ENCODE peak calls at places on chromosome 18, in ten cellular contexts. One of them, this sample, is unnamed.

GRCh38 chr18:46833899-46834298 is 77.0 kb upstream of the ST8SIA5 start:
- DNase-seq in GM23338: no peak
- DNase-seq in central memory CD4-positive, alpha-beta T cell: no peak
- DNase-seq in NCI-H510A treated with DMSO at 0.1 percent for 48 hours: no peak
- DNase-seq in renal cortical epithelial cell: no peak
- DNase-seq in stimulated activated CD4-positive, alpha-beta T cell treated with anti-CD3 and anti-CD28 coated beads, Interleukin-15, amount 100 ng/mL, for 48 hours: no peak
- DNase-seq in osteocyte: no peak
- DNase-seq in A172: no peak
- DNase-seq in activated T-helper 9 cell treated with anti-CD3 and anti-CD28 coated beads, Interleukin-2, amount 50 U/mL, for 16 hours: no peak
- DNase-seq in neuronal stem cell: no peak
- DNase-seq in this sample: no peak

GRCh38 chr18:10145523-10145922 is 231.7 kb downstream of the VAPA start:
- DNase-seq in activated T-helper 9 cell treated with anti-CD3 and anti-CD28 coated beads, Interleukin-2, amount 50 U/mL, for 16 hours: no peak
- DNase-seq in neuronal stem cell: no peak
- DNase-seq in osteocyte: no peak
- DNase-seq in renal cortical epithelial cell: no peak
- DNase-seq in stimulated activated CD4-positive, alpha-beta T cell treated with anti-CD3 and anti-CD28 coated beads, Interleukin-15, amount 100 ng/mL, for 48 hours: no peak
- DNase-seq in central memory CD4-positive, alpha-beta T cell: no peak
- DNase-seq in A172: no peak
- DNase-seq in NCI-H510A treated with DMSO at 0.1 percent for 48 hours: no peak
- DNase-seq in GM23338: no peak
- DNase-seq in this sample: no peak

GRCh38 chr18:28584726-28585125 is 407.8 kb upstream of the CDH2 start:
- DNase-seq in GM23338: peak; percentile 81
- DNase-seq in NCI-H510A treated with DMSO at 0.1 percent for 48 hours: no peak
- DNase-seq in osteocyte: no peak
- DNase-seq in central memory CD4-positive, alpha-beta T cell: no peak
- DNase-seq in neuronal stem cell: peak; percentile 1
- DNase-seq in A172: peak; percentile 78
- DNase-seq in activated T-helper 9 cell treated with anti-CD3 and anti-CD28 coated beads, Interleukin-2, amount 50 U/mL, for 16 hours: no peak
- DNase-seq in stimulated activated CD4-positive, alpha-beta T cell treated with anti-CD3 and anti-CD28 coated beads, Interleukin-15, amount 100 ng/mL, for 48 hours: no peak
- DNase-seq in renal cortical epithelial cell: peak; percentile 82
- DNase-seq in this sample: no peak

GRCh38 chr18:79982736-79983135 is 5.6 kb downstream of the TXNL4A start:
- DNase-seq in central memory CD4-positive, alpha-beta T cell: no peak
- DNase-seq in renal cortical epithelial cell: no peak
- DNase-seq in A172: no peak
- DNase-seq in neuronal stem cell: no peak
- DNase-seq in activated T-helper 9 cell treated with anti-CD3 and anti-CD28 coated beads, Interleukin-2, amount 50 U/mL, for 16 hours: no peak
- DNase-seq in GM23338: no peak
- DNase-seq in NCI-H510A treated with DMSO at 0.1 percent for 48 hours: no peak
- DNase-seq in stimulated activated CD4-positive, alpha-beta T cell treated with anti-CD3 and anti-CD28 coated beads, Interleukin-15, amount 100 ng/mL, for 48 hours: no peak
- DNase-seq in osteocyte: no peak
- DNase-seq in this sample: no peak

GRCh38 chr18:73093687-73094250 is 226.0 kb upstream of the NETO1 start:
- DNase-seq in central memory CD4-positive, alpha-beta T cell: no peak
- DNase-seq in stimulated activated CD4-positive, alpha-beta T cell treated with anti-CD3 and anti-CD28 coated beads, Interleukin-15, amount 100 ng/mL, for 48 hours: no peak
- DNase-seq in GM23338: no peak
- DNase-seq in neuronal stem cell: no peak
- DNase-seq in activated T-helper 9 cell treated with anti-CD3 and anti-CD28 coated beads, Interleukin-2, amount 50 U/mL, for 16 hours: no peak
- DNase-seq in renal cortical epithelial cell: no peak
- DNase-seq in A172: no peak
- DNase-seq in osteocyte: no peak
- DNase-seq in NCI-H510A treated with DMSO at 0.1 percent for 48 hours: no peak
- DNase-seq in this sample: no peak

GRCh38 chr18:44959013-44959412 is 278.3 kb downstream of the SETBP1 start:
- DNase-seq in central memory CD4-positive, alpha-beta T cell: no peak
- DNase-seq in renal cortical epithelial cell: no peak
- DNase-seq in GM23338: no peak
- DNase-seq in neuronal stem cell: no peak
- DNase-seq in stimulated activated CD4-positive, alpha-beta T cell treated with anti-CD3 and anti-CD28 coated beads, Interleukin-15, amount 100 ng/mL, for 48 hours: no peak
- DNase-seq in activated T-helper 9 cell treated with anti-CD3 and anti-CD28 coated beads, Interleukin-2, amount 50 U/mL, for 16 hours: no peak
- DNase-seq in A172: no peak
- DNase-seq in NCI-H510A treated with DMSO at 0.1 percent for 48 hours: no peak
- DNase-seq in osteocyte: no peak
- DNase-seq in this sample: no peak

GRCh38 chr18:47260138-47260923 is 8.9 kb upstream of the SKOR2 start:
- DNase-seq in renal cortical epithelial cell: peak; percentile 20
- DNase-seq in NCI-H510A treated with DMSO at 0.1 percent for 48 hours: no peak
- DNase-seq in GM23338: peak; percentile 94
- DNase-seq in neuronal stem cell: peak; percentile 83
- DNase-seq in activated T-helper 9 cell treated with anti-CD3 and anti-CD28 coated beads, Interleukin-2, amount 50 U/mL, for 16 hours: no peak
- DNase-seq in A172: no peak
- DNase-seq in stimulated activated CD4-positive, alpha-beta T cell treated with anti-CD3 and anti-CD28 coated beads, Interleukin-15, amount 100 ng/mL, for 48 hours: peak; percentile 28
- DNase-seq in central memory CD4-positive, alpha-beta T cell: no peak
- DNase-seq in osteocyte: no peak
- DNase-seq in this sample: no peak

GRCh38 chr18:57095884-57096283 is 51.0 kb upstream of the BOD1L2 start:
- DNase-seq in renal cortical epithelial cell: no peak
- DNase-seq in activated T-helper 9 cell treated with anti-CD3 and anti-CD28 coated beads, Interleukin-2, amount 50 U/mL, for 16 hours: no peak
- DNase-seq in osteocyte: no peak
- DNase-seq in stimulated activated CD4-positive, alpha-beta T cell treated with anti-CD3 and anti-CD28 coated beads, Interleukin-15, amount 100 ng/mL, for 48 hours: no peak
- DNase-seq in GM23338: peak; percentile 24
- DNase-seq in neuronal stem cell: no peak
- DNase-seq in central memory CD4-positive, alpha-beta T cell: no peak
- DNase-seq in A172: peak; percentile 5
- DNase-seq in NCI-H510A treated with DMSO at 0.1 percent for 48 hours: no peak
- DNase-seq in this sample: no peak

GRCh38 chr18:11040823-11041712 is 108.3 kb downstream of the PIEZO2 start:
- DNase-seq in stimulated activated CD4-positive, alpha-beta T cell treated with anti-CD3 and anti-CD28 coated beads, Interleukin-15, amount 100 ng/mL, for 48 hours: no peak
- DNase-seq in GM23338: peak; percentile 83
- DNase-seq in renal cortical epithelial cell: peak; percentile 27
- DNase-seq in NCI-H510A treated with DMSO at 0.1 percent for 48 hours: peak; percentile 32
- DNase-seq in neuronal stem cell: peak; percentile 54
- DNase-seq in A172: peak; percentile 53
- DNase-seq in osteocyte: no peak
- DNase-seq in central memory CD4-positive, alpha-beta T cell: no peak
- DNase-seq in activated T-helper 9 cell treated with anti-CD3 and anti-CD28 coated beads, Interleukin-2, amount 50 U/mL, for 16 hours: no peak
- DNase-seq in this sample: no peak

GRCh38 chr18:13910986-13911385 is 4.3 kb downstream of the MC2R start:
- DNase-seq in central memory CD4-positive, alpha-beta T cell: no peak
- DNase-seq in A172: no peak
- DNase-seq in NCI-H510A treated with DMSO at 0.1 percent for 48 hours: no peak
- DNase-seq in renal cortical epithelial cell: no peak
- DNase-seq in activated T-helper 9 cell treated with anti-CD3 and anti-CD28 coated beads, Interleukin-2, amount 50 U/mL, for 16 hours: no peak
- DNase-seq in stimulated activated CD4-positive, alpha-beta T cell treated with anti-CD3 and anti-CD28 coated beads, Interleukin-15, amount 100 ng/mL, for 48 hours: no peak
- DNase-seq in GM23338: no peak
- DNase-seq in neuronal stem cell: no peak
- DNase-seq in osteocyte: no peak
- DNase-seq in this sample: no peak

GRCh38 chr18:48475635-48476549 is 62.9 kb upstream of the CTIF start:
- DNase-seq in neuronal stem cell: peak; percentile 55
- DNase-seq in NCI-H510A treated with DMSO at 0.1 percent for 48 hours: peak; percentile 63
- DNase-seq in osteocyte: peak; percentile 85
- DNase-seq in GM23338: peak; percentile 88
- DNase-seq in activated T-helper 9 cell treated with anti-CD3 and anti-CD28 coated beads, Interleukin-2, amount 50 U/mL, for 16 hours: no peak
- DNase-seq in renal cortical epithelial cell: peak; percentile 74
- DNase-seq in stimulated activated CD4-positive, alpha-beta T cell treated with anti-CD3 and anti-CD28 coated beads, Interleukin-15, amount 100 ng/mL, for 48 hours: no peak
- DNase-seq in central memory CD4-positive, alpha-beta T cell: peak; percentile 29
- DNase-seq in A172: peak; percentile 51
- DNase-seq in this sample: peak; percentile 52

GRCh38 chr18:41906528-41907256 is 48.3 kb upstream of the PIK3C3 start:
- DNase-seq in osteocyte: no peak
- DNase-seq in central memory CD4-positive, alpha-beta T cell: peak; percentile 67
- DNase-seq in GM23338: peak; percentile 67
- DNase-seq in neuronal stem cell: peak; percentile 30
- DNase-seq in activated T-helper 9 cell treated with anti-CD3 and anti-CD28 coated beads, Interleukin-2, amount 50 U/mL, for 16 hours: no peak
- DNase-seq in renal cortical epithelial cell: peak; percentile 71
- DNase-seq in NCI-H510A treated with DMSO at 0.1 percent for 48 hours: peak; percentile 81
- DNase-seq in stimulated activated CD4-positive, alpha-beta T cell treated with anti-CD3 and anti-CD28 coated beads, Interleukin-15, amount 100 ng/mL, for 48 hours: peak; percentile 15
- DNase-seq in A172: peak; percentile 63
- DNase-seq in this sample: no peak

GRCh38 chr18:58942486-58942885 is 77.8 kb downstream of the ZNF532 start:
- DNase-seq in renal cortical epithelial cell: peak; percentile 80
- DNase-seq in A172: peak; percentile 17
- DNase-seq in stimulated activated CD4-positive, alpha-beta T cell treated with anti-CD3 and anti-CD28 coated beads, Interleukin-15, amount 100 ng/mL, for 48 hours: no peak
- DNase-seq in neuronal stem cell: no peak
- DNase-seq in activated T-helper 9 cell treated with anti-CD3 and anti-CD28 coated beads, Interleukin-2, amount 50 U/mL, for 16 hours: no peak
- DNase-seq in osteocyte: no peak
- DNase-seq in NCI-H510A treated with DMSO at 0.1 percent for 48 hours: no peak
- DNase-seq in GM23338: no peak
- DNase-seq in central memory CD4-positive, alpha-beta T cell: no peak
- DNase-seq in this sample: no peak

GRCh38 chr18:51051105-51051712 is 21.2 kb downstream of the SMAD4 start:
- DNase-seq in renal cortical epithelial cell: peak; percentile 61
- DNase-seq in GM23338: peak; percentile 90
- DNase-seq in central memory CD4-positive, alpha-beta T cell: peak; percentile 56
- DNase-seq in neuronal stem cell: peak; percentile 36
- DNase-seq in activated T-helper 9 cell treated with anti-CD3 and anti-CD28 coated beads, Interleukin-2, amount 50 U/mL, for 16 hours: no peak
- DNase-seq in stimulated activated CD4-positive, alpha-beta T cell treated with anti-CD3 and anti-CD28 coated beads, Interleukin-15, amount 100 ng/mL, for 48 hours: no peak
- DNase-seq in A172: peak; percentile 20
- DNase-seq in NCI-H510A treated with DMSO at 0.1 percent for 48 hours: no peak
- DNase-seq in osteocyte: no peak
- DNase-seq in this sample: no peak

GRCh38 chr18:77062518-77063003 is 70.0 kb downstream of the MBP start:
- DNase-seq in central memory CD4-positive, alpha-beta T cell: peak; percentile 92
- DNase-seq in activated T-helper 9 cell treated with anti-CD3 and anti-CD28 coated beads, Interleukin-2, amount 50 U/mL, for 16 hours: no peak
- DNase-seq in stimulated activated CD4-positive, alpha-beta T cell treated with anti-CD3 and anti-CD28 coated beads, Interleukin-15, amount 100 ng/mL, for 48 hours: peak; percentile 44
- DNase-seq in GM23338: no peak
- DNase-seq in A172: peak; percentile 69
- DNase-seq in renal cortical epithelial cell: no peak
- DNase-seq in osteocyte: no peak
- DNase-seq in neuronal stem cell: no peak
- DNase-seq in NCI-H510A treated with DMSO at 0.1 percent for 48 hours: peak; percentile 37
- DNase-seq in this sample: no peak

GRCh38 chr18:47717257-47717656 is 213.2 kb downstream of the SMAD2 start:
- DNase-seq in activated T-helper 9 cell treated with anti-CD3 and anti-CD28 coated beads, Interleukin-2, amount 50 U/mL, for 16 hours: no peak
- DNase-seq in renal cortical epithelial cell: no peak
- DNase-seq in stimulated activated CD4-positive, alpha-beta T cell treated with anti-CD3 and anti-CD28 coated beads, Interleukin-15, amount 100 ng/mL, for 48 hours: no peak
- DNase-seq in GM23338: no peak
- DNase-seq in neuronal stem cell: no peak
- DNase-seq in NCI-H510A treated with DMSO at 0.1 percent for 48 hours: no peak
- DNase-seq in central memory CD4-positive, alpha-beta T cell: no peak
- DNase-seq in osteocyte: no peak
- DNase-seq in A172: no peak
- DNase-seq in this sample: no peak

GRCh38 chr18:35432565-35433001 is 55.4 kb upstream of the ZNF396 start:
- DNase-seq in NCI-H510A treated with DMSO at 0.1 percent for 48 hours: no peak
- DNase-seq in osteocyte: no peak
- DNase-seq in stimulated activated CD4-positive, alpha-beta T cell treated with anti-CD3 and anti-CD28 coated beads, Interleukin-15, amount 100 ng/mL, for 48 hours: no peak
- DNase-seq in A172: no peak
- DNase-seq in neuronal stem cell: no peak
- DNase-seq in GM23338: no peak
- DNase-seq in central memory CD4-positive, alpha-beta T cell: no peak
- DNase-seq in renal cortical epithelial cell: no peak
- DNase-seq in activated T-helper 9 cell treated with anti-CD3 and anti-CD28 coated beads, Interleukin-2, amount 50 U/mL, for 16 hours: no peak
- DNase-seq in this sample: no peak

GRCh38 chr18:5601188-5601624 is 57.4 kb upstream of the EPB41L3 start:
- DNase-seq in neuronal stem cell: no peak
- DNase-seq in activated T-helper 9 cell treated with anti-CD3 and anti-CD28 coated beads, Interleukin-2, amount 50 U/mL, for 16 hours: no peak
- DNase-seq in stimulated activated CD4-positive, alpha-beta T cell treated with anti-CD3 and anti-CD28 coated beads, Interleukin-15, amount 100 ng/mL, for 48 hours: no peak
- DNase-seq in osteocyte: no peak
- DNase-seq in GM23338: no peak
- DNase-seq in NCI-H510A treated with DMSO at 0.1 percent for 48 hours: no peak
- DNase-seq in central memory CD4-positive, alpha-beta T cell: no peak
- DNase-seq in renal cortical epithelial cell: peak; percentile 25
- DNase-seq in A172: no peak
- DNase-seq in this sample: no peak

GRCh38 chr18:58398648-58399398 is 230.1 kb downstream of the ALPK2 start:
- DNase-seq in stimulated activated CD4-positive, alpha-beta T cell treated with anti-CD3 and anti-CD28 coated beads, Interleukin-15, amount 100 ng/mL, for 48 hours: no peak
- DNase-seq in activated T-helper 9 cell treated with anti-CD3 and anti-CD28 coated beads, Interleukin-2, amount 50 U/mL, for 16 hours: no peak
- DNase-seq in central memory CD4-positive, alpha-beta T cell: no peak
- DNase-seq in GM23338: no peak
- DNase-seq in NCI-H510A treated with DMSO at 0.1 percent for 48 hours: no peak
- DNase-seq in neuronal stem cell: no peak
- DNase-seq in renal cortical epithelial cell: no peak
- DNase-seq in A172: no peak
- DNase-seq in osteocyte: no peak
- DNase-seq in this sample: no peak

GRCh38 chr18:75544496-75544895 is 117.0 kb upstream of the SMIM21 start:
- DNase-seq in osteocyte: no peak
- DNase-seq in stimulated activated CD4-positive, alpha-beta T cell treated with anti-CD3 and anti-CD28 coated beads, Interleukin-15, amount 100 ng/mL, for 48 hours: no peak
- DNase-seq in NCI-H510A treated with DMSO at 0.1 percent for 48 hours: no peak
- DNase-seq in GM23338: no peak
- DNase-seq in renal cortical epithelial cell: no peak
- DNase-seq in central memory CD4-positive, alpha-beta T cell: no peak
- DNase-seq in activated T-helper 9 cell treated with anti-CD3 and anti-CD28 coated beads, Interleukin-2, amount 50 U/mL, for 16 hours: no peak
- DNase-seq in A172: peak; percentile 61
- DNase-seq in neuronal stem cell: no peak
- DNase-seq in this sample: no peak

GRCh38 chr18:5892772-5893431 is 2.4 kb downstream of the TMEM200C start:
- DNase-seq in osteocyte: no peak
- DNase-seq in NCI-H510A treated with DMSO at 0.1 percent for 48 hours: no peak
- DNase-seq in neuronal stem cell: no peak
- DNase-seq in activated T-helper 9 cell treated with anti-CD3 and anti-CD28 coated beads, Interleukin-2, amount 50 U/mL, for 16 hours: no peak
- DNase-seq in A172: no peak
- DNase-seq in stimulated activated CD4-positive, alpha-beta T cell treated with anti-CD3 and anti-CD28 coated beads, Interleukin-15, amount 100 ng/mL, for 48 hours: no peak
- DNase-seq in GM23338: no peak
- DNase-seq in central memory CD4-positive, alpha-beta T cell: no peak
- DNase-seq in renal cortical epithelial cell: no peak
- DNase-seq in this sample: no peak

GRCh38 chr18:4299395-4299794 is 155.7 kb downstream of the DLGAP1 start:
- DNase-seq in stimulated activated CD4-positive, alpha-beta T cell treated with anti-CD3 and anti-CD28 coated beads, Interleukin-15, amount 100 ng/mL, for 48 hours: no peak
- DNase-seq in A172: no peak
- DNase-seq in GM23338: no peak
- DNase-seq in NCI-H510A treated with DMSO at 0.1 percent for 48 hours: no peak
- DNase-seq in osteocyte: no peak
- DNase-seq in neuronal stem cell: no peak
- DNase-seq in central memory CD4-positive, alpha-beta T cell: no peak
- DNase-seq in renal cortical epithelial cell: no peak
- DNase-seq in activated T-helper 9 cell treated with anti-CD3 and anti-CD28 coated beads, Interleukin-2, amount 50 U/mL, for 16 hours: no peak
- DNase-seq in this sample: no peak

GRCh38 chr18:9642799-9643445 is 28.6 kb upstream of the PPP4R1 start:
- DNase-seq in central memory CD4-positive, alpha-beta T cell: no peak
- DNase-seq in GM23338: peak; percentile 56
- DNase-seq in stimulated activated CD4-positive, alpha-beta T cell treated with anti-CD3 and anti-CD28 coated beads, Interleukin-15, amount 100 ng/mL, for 48 hours: no peak
- DNase-seq in neuronal stem cell: no peak
- DNase-seq in A172: peak; percentile 46
- DNase-seq in renal cortical epithelial cell: peak; percentile 25
- DNase-seq in NCI-H510A treated with DMSO at 0.1 percent for 48 hours: no peak
- DNase-seq in osteocyte: peak; percentile 88
- DNase-seq in activated T-helper 9 cell treated with anti-CD3 and anti-CD28 coated beads, Interleukin-2, amount 50 U/mL, for 16 hours: no peak
- DNase-seq in this sample: no peak

GRCh38 chr18:9575558-9575957 is 38.8 kb downstream of the PPP4R1 start:
- DNase-seq in NCI-H510A treated with DMSO at 0.1 percent for 48 hours: peak; percentile 89
- DNase-seq in osteocyte: peak; percentile 90
- DNase-seq in central memory CD4-positive, alpha-beta T cell: no peak
- DNase-seq in stimulated activated CD4-positive, alpha-beta T cell treated with anti-CD3 and anti-CD28 coated beads, Interleukin-15, amount 100 ng/mL, for 48 hours: no peak
- DNase-seq in neuronal stem cell: peak; percentile 39
- DNase-seq in activated T-helper 9 cell treated with anti-CD3 and anti-CD28 coated beads, Interleukin-2, amount 50 U/mL, for 16 hours: no peak
- DNase-seq in GM23338: peak; percentile 83
- DNase-seq in renal cortical epithelial cell: peak; percentile 97
- DNase-seq in A172: peak; percentile 89
- DNase-seq in this sample: peak; percentile 70

GRCh38 chr18:23887493-23887892 is 127.1 kb upstream of the TTC39C start:
- DNase-seq in GM23338: no peak
- DNase-seq in neuronal stem cell: no peak
- DNase-seq in NCI-H510A treated with DMSO at 0.1 percent for 48 hours: peak; percentile 62
- DNase-seq in activated T-helper 9 cell treated with anti-CD3 and anti-CD28 coated beads, Interleukin-2, amount 50 U/mL, for 16 hours: no peak
- DNase-seq in osteocyte: no peak
- DNase-seq in A172: no peak
- DNase-seq in stimulated activated CD4-positive, alpha-beta T cell treated with anti-CD3 and anti-CD28 coated beads, Interleukin-15, amount 100 ng/mL, for 48 hours: no peak
- DNase-seq in renal cortical epithelial cell: no peak
- DNase-seq in central memory CD4-positive, alpha-beta T cell: no peak
- DNase-seq in this sample: no peak

GRCh38 chr18:492451-492850 is 8.1 kb downstream of the COLEC12 start:
- DNase-seq in A172: no peak
- DNase-seq in neuronal stem cell: no peak
- DNase-seq in activated T-helper 9 cell treated with anti-CD3 and anti-CD28 coated beads, Interleukin-2, amount 50 U/mL, for 16 hours: no peak
- DNase-seq in GM23338: no peak
- DNase-seq in renal cortical epithelial cell: no peak
- DNase-seq in NCI-H510A treated with DMSO at 0.1 percent for 48 hours: no peak
- DNase-seq in stimulated activated CD4-positive, alpha-beta T cell treated with anti-CD3 and anti-CD28 coated beads, Interleukin-15, amount 100 ng/mL, for 48 hours: no peak
- DNase-seq in central memory CD4-positive, alpha-beta T cell: no peak
- DNase-seq in osteocyte: no peak
- DNase-seq in this sample: no peak

GRCh38 chr18:36297419-36298112 is at the start of gene FHOD3:
- DNase-seq in activated T-helper 9 cell treated with anti-CD3 and anti-CD28 coated beads, Interleukin-2, amount 50 U/mL, for 16 hours: no peak
- DNase-seq in A172: peak; percentile 27
- DNase-seq in neuronal stem cell: peak; percentile 82
- DNase-seq in osteocyte: no peak
- DNase-seq in renal cortical epithelial cell: no peak
- DNase-seq in stimulated activated CD4-positive, alpha-beta T cell treated with anti-CD3 and anti-CD28 coated beads, Interleukin-15, amount 100 ng/mL, for 48 hours: no peak
- DNase-seq in NCI-H510A treated with DMSO at 0.1 percent for 48 hours: peak; percentile 73
- DNase-seq in GM23338: peak; percentile 87
- DNase-seq in central memory CD4-positive, alpha-beta T cell: no peak
- DNase-seq in this sample: peak; percentile 82

GRCh38 chr18:37396981-37397720 is 168.4 kb downstream of the CELF4 start:
- DNase-seq in GM23338: no peak
- DNase-seq in central memory CD4-positive, alpha-beta T cell: no peak
- DNase-seq in osteocyte: no peak
- DNase-seq in neuronal stem cell: no peak
- DNase-seq in activated T-helper 9 cell treated with anti-CD3 and anti-CD28 coated beads, Interleukin-2, amount 50 U/mL, for 16 hours: no peak
- DNase-seq in stimulated activated CD4-positive, alpha-beta T cell treated with anti-CD3 and anti-CD28 coated beads, Interleukin-15, amount 100 ng/mL, for 48 hours: no peak
- DNase-seq in A172: no peak
- DNase-seq in renal cortical epithelial cell: no peak
- DNase-seq in NCI-H510A treated with DMSO at 0.1 percent for 48 hours: no peak
- DNase-seq in this sample: no peak